ENCODE peak calls at places on chromosome 20, in four cellular contexts. G, C, O and P are unnamed samples.
A peak's percentile ranks its signal among the peaks of the same experiment; 100 is the strongest.

GRCh38 chr20:23086931-23087411 is 847 bp upstream of the CD93 start:
- DNase-seq in C (no peak), O (no peak), G (no peak), P (no peak)

GRCh38 chr20:56358070-56358469 is 704 bp upstream of the FAM210B start:
- DNase-seq in G (no peak), C (no peak), O (peak; percentile 43), P (no peak)

GRCh38 chr20:50226093-50226974 is 35.7 kb downstream of the CEBPB start:
- DNase-seq in O (no peak), C (peak; percentile 84), G (peak; percentile 84), P (no peak)

GRCh38 chr20:53793783-53794383 is 200.2 kb upstream of the ZNF217 start:
- DNase-seq in C (no peak), G (no peak), O (no peak), P (no peak)

GRCh38 chr20:56187791-56188190 is 60.7 kb upstream of the MC3R start:
- DNase-seq in G (no peak), C (no peak), O (peak; percentile 28), P (no peak)

GRCh38 chr20:46025376-46025783 is 3.6 kb upstream of the SLC12A5 start:
- DNase-seq in C (no peak), G (no peak), O (no peak), P (no peak)

GRCh38 chr20:33667245-33668086 is 723 bp downstream of the ACTL10 start:
- DNase-seq in G (peak; percentile 89), O (no peak), C (peak; percentile 86), P (peak; percentile 79)

GRCh38 chr20:63224272-63225081 is 8.5 kb upstream of the YTHDF1 start:
- DNase-seq in C (peak; percentile 78), G (peak; percentile 83), O (peak; percentile 91), P (peak; percentile 74)

GRCh38 chr20:38625896-38626295 is 24.3 kb downstream of the ARHGAP40 start:
- DNase-seq in G (no peak), C (no peak), O (no peak), P (no peak)

GRCh38 chr20:47067776-47068175 is 173.1 kb downstream of the EYA2 start:
- DNase-seq in G (no peak), C (no peak), O (peak; percentile 17), P (no peak)

GRCh38 chr20:53718142-53718481 is 124.5 kb upstream of the ZNF217 start:
- DNase-seq in O (no peak), C (no peak), G (no peak), P (no peak)

GRCh38 chr20:4546786-4547185 is 174.9 kb upstream of the PRND start:
- DNase-seq in O (peak; percentile 85), C (no peak), G (no peak), P (no peak)

GRCh38 chr20:34644345-34644744 is 32.5 kb downstream of the PIGU start:
- DNase-seq in O (no peak), G (no peak), C (no peak), P (no peak)

GRCh38 chr20:63483834-63484233 is 11.4 kb upstream of the KCNQ2 start:
- DNase-seq in G (no peak), O (no peak), C (no peak), P (no peak)

GRCh38 chr20:54137115-54137514 is 36.7 kb downstream of the CYP24A1 start:
- DNase-seq in O (no peak), C (no peak), G (no peak), P (no peak)

GRCh38 chr20:62368629-62369507 is 1.8 kb upstream of the LAMA5 start:
- DNase-seq in G (no peak), C (peak; percentile 91), O (peak; percentile 89), P (peak; percentile 47)

GRCh38 chr20:16260911-16261310 is 312.3 kb downstream of the KIF16B start:
- DNase-seq in G (no peak), C (no peak), O (no peak), P (no peak)

GRCh38 chr20:50695144-50695872 is 4.0 kb upstream of the RIPOR3 start:
- DNase-seq in G (no peak), C (peak; percentile 79), O (no peak), P (no peak)

GRCh38 chr20:62238569-62239277 is 402 bp downstream of the OSBPL2 start:
- DNase-seq in C (no peak), G (peak; percentile 53), O (no peak), P (peak; percentile 41)

GRCh38 chr20:16472045-16472872 is 101.0 kb downstream of the KIF16B start:
- DNase-seq in O (no peak), G (no peak), C (no peak), P (peak; percentile 46)

GRCh38 chr20:3084986-3085360 is 449 bp upstream of the AVP start:
- DNase-seq in O (no peak), G (no peak), C (no peak), P (no peak)

GRCh38 chr20:45998761-45999160 is 9.9 kb upstream of the MMP9 start:
- DNase-seq in G (no peak), C (peak; percentile 58), O (no peak), P (no peak)

GRCh38 chr20:44501448-44501847 is 20.4 kb downstream of the SERINC3 start:
- DNase-seq in G (no peak), C (no peak), O (no peak), P (no peak)

GRCh38 chr20:14715400-14715799 is 378.0 kb upstream of the FLRT3 start:
- DNase-seq in G (no peak), C (no peak), O (no peak), P (no peak)

GRCh38 chr20:32934580-32934979 is 69.7 kb downstream of the SUN5 start:
- DNase-seq in G (no peak), O (no peak), C (no peak), P (no peak)

GRCh38 chr20:58864346-58864745 is 11.8 kb downstream of the GNAS start:
- DNase-seq in O (no peak), C (no peak), G (no peak), P (no peak)

GRCh38 chr20:3629893-3630292 is 33.3 kb downstream of the GFRA4 start:
- DNase-seq in C (no peak), G (no peak), O (no peak), P (no peak)

GRCh38 chr20:54914995-54915394 is 439.6 kb downstream of the DOK5 start:
- DNase-seq in G (no peak), O (no peak), C (no peak), P (no peak)

GRCh38 chr20:63733579-63734081 is 2.8 kb upstream of the LIME1 start:
- DNase-seq in O (no peak), C (peak; percentile 53), G (no peak), P (no peak)

GRCh38 chr20:22924949-22925612 is 110.0 kb upstream of the SSTR4 start:
- DNase-seq in O (no peak), C (no peak), G (no peak), P (no peak)

GRCh38 chr20:38426006-38426405 is 9.1 kb downstream of the SNHG17 start:
- DNase-seq in C (no peak), O (peak; percentile 37), G (no peak), P (no peak)

GRCh38 chr20:3710027-3710426 is 2.4 kb downstream of the SIGLEC1 start:
- DNase-seq in G (no peak), C (no peak), O (no peak), P (no peak)

GRCh38 chr20:24696396-24696795 is 227.0 kb downstream of the SYNDIG1 start:
- DNase-seq in G (no peak), C (peak; percentile 15), O (no peak), P (peak; percentile 4)

GRCh38 chr20:38937978-38938473 is 11.8 kb downstream of the FAM83D start:
- DNase-seq in C (peak; percentile 4), G (no peak), O (no peak), P (no peak)

GRCh38 chr20:61682998-61683681 is 382.5 kb downstream of the TAF4 start:
- DNase-seq in O (no peak), C (no peak), G (no peak), P (no peak)

GRCh38 chr20:48769111-48769879 is 58.5 kb downstream of the PREX1 start:
- DNase-seq in G (no peak), O (no peak), C (no peak), P (peak; percentile 33)

GRCh38 chr20:24379116-24379927 is 90.1 kb upstream of the SYNDIG1 start:
- DNase-seq in G (no peak), O (peak; percentile 15), C (peak; percentile 75), P (no peak)

GRCh38 chr20:44866703-44867335 is 18.7 kb upstream of the YWHAB start:
- DNase-seq in C (no peak), G (no peak), O (no peak), P (no peak)

GRCh38 chr20:61644387-61645076 is 392.5 kb downstream of the CDH4 start:
- DNase-seq in G (no peak), C (no peak), O (no peak), P (no peak)

GRCh38 chr20:1928154-1928553 is 32.9 kb downstream of the SIRPA start:
- DNase-seq in C (no peak), O (peak; percentile 49), G (no peak), P (no peak)
- H3K27ac ChIP-seq in C (no peak overlapping the region), O (no peak overlapping the region), G (no peak overlapping the region), P (no peak overlapping the region)

GRCh38 chr20:9235518-9235917 is 166.6 kb downstream of the PLCB4 start:
- DNase-seq in C (no peak), O (peak; percentile 15), G (no peak), P (no peak)

GRCh38 chr20:9241232-9241692 is 172.4 kb downstream of the PLCB4 start:
- DNase-seq in C (no peak), G (no peak), O (peak; percentile 39), P (no peak)

GRCh38 chr20:9241721-9242427 is 173.0 kb downstream of the PLCB4 start:
- DNase-seq in C (no peak), O (no peak), G (no peak), P (no peak)

DNA sequence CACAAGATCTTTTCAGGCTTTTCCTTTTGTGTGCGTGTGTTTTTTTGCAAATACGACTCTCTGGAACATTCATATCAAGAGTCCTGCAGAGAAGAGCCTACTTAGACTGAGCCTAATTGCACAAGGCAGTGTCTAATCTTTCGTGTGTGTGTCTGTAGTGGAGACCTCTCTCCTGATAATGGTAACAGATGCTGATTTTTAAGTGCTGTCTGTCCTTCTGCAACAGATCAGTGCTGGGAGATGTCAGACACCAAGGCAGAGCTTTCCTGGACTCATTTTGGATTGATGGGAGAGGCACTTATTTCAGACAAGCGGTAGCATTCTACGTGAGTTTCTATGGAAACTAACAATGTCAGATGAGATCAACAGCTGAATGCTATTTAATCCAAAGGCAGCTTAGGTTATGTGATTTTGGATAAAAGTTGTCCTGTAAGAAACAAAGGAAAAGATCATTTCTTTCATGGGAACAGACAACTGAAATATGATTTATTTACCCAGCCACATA is 167.6 kb downstream of the PLCB4 start:
- DNase-seq in O (no peak), C (no peak), G (no peak), P (no peak)
- TF ChIP-seq EP300 in O (no peak), C (no peak), G (no peak), P (no peak)

GRCh38 chr20:20364016-20364746 is 3.7 kb upstream of the INSM1 start:
- DNase-seq in O (no peak), C (no peak), G (no peak), P (no peak)
- H3K4me3 ChIP-seq in O (peak overlapping the region; percentile 5), C (no peak overlapping the region), G (no peak overlapping the region), P (no peak overlapping the region)

DNA sequence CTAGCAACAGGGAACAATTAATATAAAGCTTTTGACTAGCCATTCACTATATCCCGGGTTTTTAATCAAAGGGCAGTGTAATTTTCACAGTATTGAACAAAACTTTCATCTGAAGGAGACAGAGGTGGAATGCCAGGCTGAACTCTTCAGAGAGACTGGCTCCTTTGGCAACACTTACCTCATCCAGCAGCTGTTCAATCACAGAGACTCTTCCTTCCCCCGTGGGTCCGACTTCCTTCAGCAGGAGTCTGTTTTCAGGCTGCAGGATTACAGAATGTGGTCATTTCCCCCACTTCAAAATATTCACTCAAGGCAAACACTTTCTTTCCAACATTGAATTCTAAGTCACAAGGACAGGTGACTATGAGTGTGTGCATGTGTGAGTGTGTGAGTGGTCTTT is 76.6 kb downstream of the DZANK1 start:
- DNase-seq in O (no peak), G (no peak), C (no peak), P (no peak)
- H3K27ac ChIP-seq in O (no peak overlapping the region), G (no peak overlapping the region), C (no peak overlapping the region), P (no peak overlapping the region)